ENCODE peak calls at places on chromosome 5, in eight cellular contexts. U is type B pancreatic cell; S is stimulated activated CD4-positive, alpha-beta T cell treated with anti-CD3 and anti-CD28 coated beads, Interleukin-1b, Interleukin-23, amount 100 ng/mL, for 48 hours; I is GDM1; T is epithelial cell of esophagus; M is fibroblast of the conjunctiva; R is astrocyte of the spinal cord; V is HCT116. O is an unnamed sample.

GRCh38 chr5:60546157-60546556 is 153.8 kb downstream of the DEPDC1B start:
- DNase-seq in R (no peak), M (no peak), T (no peak), V (no peak), S (no peak), U (no peak), I (no peak), O (no peak)

GRCh38 chr5:180470966-180471582 is 23.1 kb upstream of the CNOT6 start:
- DNase-seq in I (peak), R (peak), V (peak), S (peak), M (peak), U (no peak), T (peak), O (peak)

GRCh38 chr5:61334224-61335196 is 2.5 kb downstream of the ZSWIM6 start:
- DNase-seq in R (peak), M (no peak), S (no peak), T (no peak), I (no peak), V (no peak), U (no peak), O (no peak)

GRCh38 chr5:54852007-54852406 is 133.4 kb downstream of the ESM1 start:
- DNase-seq in M (no peak), R (no peak), S (no peak), V (no peak), T (no peak), U (no peak), I (no peak), O (no peak)

GRCh38 chr5:172179032-172179989 is 8.7 kb downstream of the STK10 start:
- DNase-seq in S (peak), R (peak), T (no peak), I (peak), V (no peak), M (no peak), U (no peak), O (peak)

GRCh38 chr5:134114886-134115805 is 665 bp downstream of the TCF7 start:
- DNase-seq in I (no peak), S (peak), M (no peak), R (no peak), U (no peak), V (no peak), T (no peak), O (no peak)

GRCh38 chr5:52015760-52016159 is 632.5 kb downstream of the ISL1 start:
- DNase-seq in V (no peak), U (no peak), T (no peak), I (no peak), R (no peak), S (no peak), M (no peak), O (no peak)

GRCh38 chr5:123951204-123951977 is 439.4 kb downstream of the CSNK1G3 start:
- DNase-seq in V (peak), U (no peak), R (peak), M (peak), I (no peak), S (no peak), T (peak), O (peak)

GRCh38 chr5:24167791-24168190 is 477.0 kb downstream of the CDH10 start:
- DNase-seq in R (no peak), T (peak), U (no peak), I (no peak), M (no peak), V (no peak), S (no peak), O (no peak)

GRCh38 chr5:143471041-143471509 is 67.6 kb upstream of the NR3C1 start:
- DNase-seq in V (no peak), M (no peak), T (peak), I (no peak), R (peak), U (no peak), S (no peak), O (no peak)

GRCh38 chr5:149961186-149961685 is 678 bp downstream of the SLC26A2 start:
- DNase-seq in V (no peak), T (no peak), U (no peak), M (no peak), I (no peak), S (no peak), R (peak), O (no peak)

GRCh38 chr5:67437905-67438845 is 241.6 kb upstream of the CD180 start:
- DNase-seq in I (no peak), R (no peak), S (no peak), M (no peak), T (no peak), U (no peak), V (no peak), O (no peak)

GRCh38 chr5:171640396-171640981 is 145.1 kb upstream of the SMIM23 start:
- DNase-seq in T (no peak), R (no peak), S (no peak), V (no peak), M (no peak), U (no peak), I (no peak), O (no peak)

GRCh38 chr5:150407097-150407720 is 5.5 kb downstream of the CD74 start:
- DNase-seq in M (no peak), S (no peak), R (no peak), I (no peak), U (no peak), V (no peak), T (no peak), O (no peak)

GRCh38 chr5:66856041-66856805 is 260.0 kb downstream of the MAST4 start:
- DNase-seq in S (no peak), M (no peak), U (no peak), T (no peak), I (no peak), V (no peak), R (no peak), O (no peak)

GRCh38 chr5:96734871-96735325 is 72.7 kb downstream of the CAST start:
- DNase-seq in V (no peak), U (no peak), T (peak), S (no peak), I (no peak), M (no peak), R (peak), O (no peak)

GRCh38 chr5:179166886-179167841 is 107.0 kb downstream of the ZNF354C start:
- DNase-seq in T (no peak), R (peak), U (no peak), M (peak), I (peak), S (peak), V (no peak), O (peak)

GRCh38 chr5:1477341-1477740 is 32.1 kb upstream of the SLC6A3 start:
- DNase-seq in R (no peak), I (peak), T (no peak), M (no peak), U (no peak), V (no peak), S (no peak), O (no peak)

GRCh38 chr5:6979061-6979460 is 265.8 kb downstream of the TENT4A start:
- DNase-seq in T (no peak), V (no peak), R (no peak), S (no peak), M (no peak), I (no peak), U (no peak), O (no peak)

GRCh38 chr5:35129921-35130485 is 82.3 kb upstream of the AGXT2 start:
- DNase-seq in R (peak), V (no peak), T (peak), M (no peak), S (peak), U (no peak), I (no peak), O (no peak)

GRCh38 chr5:30401479-30402058 is 791.9 kb upstream of the CDH6 start:
- DNase-seq in S (no peak), R (peak), T (peak), M (peak), U (no peak), I (peak), V (no peak), O (no peak)

GRCh38 chr5:31913796-31914188 is 260.3 kb downstream of the GOLPH3 start:
- DNase-seq in S (no peak), T (no peak), V (no peak), I (no peak), R (no peak), U (no peak), M (no peak), O (no peak)

GRCh38 chr5:141957367-141957993 is 522 bp downstream of the PCDH12 start:
- DNase-seq in V (no peak), U (no peak), S (no peak), T (peak), I (no peak), R (no peak), M (no peak), O (no peak)

GRCh38 chr5:43312699-43313034 is 545 bp downstream of the HMGCS1 start:
- DNase-seq in S (no peak), U (no peak), T (no peak), I (peak), R (no peak), V (no peak), M (no peak), O (no peak)

GRCh38 chr5:125408582-125409069 is 662.2 kb upstream of the ZNF608 start:
- DNase-seq in V (peak), S (no peak), T (peak), U (no peak), I (no peak), R (peak), M (peak), O (peak)

GRCh38 chr5:137313526-137314175 is 185.5 kb downstream of the SPOCK1 start:
- DNase-seq in I (no peak), S (no peak), M (no peak), U (no peak), T (no peak), V (no peak), R (no peak), O (no peak)

GRCh38 chr5:64347308-64347707 is 158.5 kb upstream of the RGS7BP start:
- DNase-seq in M (no peak), S (no peak), U (no peak), I (no peak), R (no peak), T (peak), V (no peak), O (no peak)

GRCh38 chr5:61802456-61802855 is 470.4 kb downstream of the ZSWIM6 start:
- DNase-seq in I (no peak), T (peak), R (no peak), M (no peak), U (no peak), V (no peak), S (no peak), O (no peak)

GRCh38 chr5:2471152-2471879 is 280.2 kb downstream of the IRX2 start:
- DNase-seq in S (no peak), U (no peak), R (no peak), T (no peak), M (no peak), V (no peak), I (no peak), O (no peak)

GRCh38 chr5:105903069-105903468 is 1767.7 kb downstream of the EFNA5 start:
- DNase-seq in I (no peak), V (no peak), S (no peak), M (no peak), R (no peak), T (no peak), U (no peak), O (no peak)

GRCh38 chr5:1184481-1184880 is 16.9 kb upstream of the SLC6A19 start:
- DNase-seq in M (no peak), S (no peak), T (no peak), V (no peak), R (no peak), I (no peak), U (no peak), O (no peak)